ENCODE peak calls at places on chromosomes 3 and 15, in five cellular contexts. One of them, this sample, is unnamed.

GRCh38 chr15:76905013-76905839 is at the start of gene SCAPER:
- DNase-seq in C1 segment of cervical spinal cord: peak
- DNase-seq in ELF-1: peak
- DNase-seq in Peyer's patch: peak
- DNase-seq in cardiac fibroblast: peak
- DNase-seq in this sample: peak

GRCh38 chr3:127175272-127175671 is 17.7 kb upstream of the PRR23E start:
- DNase-seq in C1 segment of cervical spinal cord: no peak
- DNase-seq in ELF-1: no peak
- DNase-seq in Peyer's patch: no peak
- DNase-seq in cardiac fibroblast: no peak
- DNase-seq in this sample: no peak

GRCh38 chr3:43523454-43524053 is 98.3 kb downstream of the ANO10 start:
- DNase-seq in C1 segment of cervical spinal cord: no peak
- DNase-seq in ELF-1: no peak
- DNase-seq in Peyer's patch: no peak
- DNase-seq in cardiac fibroblast: no peak
- DNase-seq in this sample: no peak

GRCh38 chr3:197854596-197855343 is 63.7 kb downstream of the LRCH3 start:
- DNase-seq in C1 segment of cervical spinal cord: no peak
- DNase-seq in ELF-1: peak
- DNase-seq in Peyer's patch: no peak
- DNase-seq in cardiac fibroblast: peak
- DNase-seq in this sample: no peak

GRCh38 chr3:185558395-185558794 is 6.0 kb upstream of the LIPH start:
- DNase-seq in C1 segment of cervical spinal cord: no peak
- DNase-seq in ELF-1: no peak
- DNase-seq in Peyer's patch: peak
- DNase-seq in cardiac fibroblast: no peak
- DNase-seq in this sample: no peak

GRCh38 chr3:128506721-128507120 is 13.7 kb upstream of the GATA2 start:
- DNase-seq in C1 segment of cervical spinal cord: no peak
- DNase-seq in ELF-1: no peak
- DNase-seq in Peyer's patch: no peak
- DNase-seq in cardiac fibroblast: no peak
- DNase-seq in this sample: no peak

GRCh38 chr3:183826448-183826847 is 1.1 kb upstream of the MAP6D1 start:
- DNase-seq in C1 segment of cervical spinal cord: no peak
- DNase-seq in ELF-1: no peak
- DNase-seq in Peyer's patch: no peak
- DNase-seq in cardiac fibroblast: no peak
- DNase-seq in this sample: peak

GRCh38 chr3:157585386-157585785 is 82.2 kb upstream of the VEPH1 start:
- DNase-seq in C1 segment of cervical spinal cord: no peak
- DNase-seq in ELF-1: no peak
- DNase-seq in Peyer's patch: no peak
- DNase-seq in cardiac fibroblast: no peak
- DNase-seq in this sample: no peak

GRCh38 chr3:66747251-66747650 is 246.4 kb upstream of the LRIG1 start:
- DNase-seq in C1 segment of cervical spinal cord: no peak
- DNase-seq in ELF-1: no peak
- DNase-seq in Peyer's patch: no peak
- DNase-seq in cardiac fibroblast: no peak
- DNase-seq in this sample: no peak

GRCh38 chr3:38648024-38648658 is 1.3 kb downstream of the SCN5A start:
- DNase-seq in C1 segment of cervical spinal cord: no peak
- DNase-seq in ELF-1: no peak
- DNase-seq in Peyer's patch: no peak
- DNase-seq in cardiac fibroblast: no peak
- DNase-seq in this sample: no peak

GRCh38 chr3:143525408-143525807 is 322.9 kb downstream of the SLC9A9 start:
- DNase-seq in C1 segment of cervical spinal cord: no peak
- DNase-seq in ELF-1: no peak
- DNase-seq in Peyer's patch: no peak
- DNase-seq in cardiac fibroblast: peak
- DNase-seq in this sample: no peak

GRCh38 chr15:56102401-56102800 is 109.0 kb upstream of the NEDD4 start:
- DNase-seq in C1 segment of cervical spinal cord: no peak
- DNase-seq in ELF-1: no peak
- DNase-seq in Peyer's patch: no peak
- DNase-seq in cardiac fibroblast: no peak
- DNase-seq in this sample: no peak

GRCh38 chr15:35427091-35427490 is 118.9 kb downstream of the DPH6 start:
- DNase-seq in C1 segment of cervical spinal cord: no peak
- DNase-seq in ELF-1: no peak
- DNase-seq in Peyer's patch: no peak
- DNase-seq in cardiac fibroblast: peak
- DNase-seq in this sample: no peak

GRCh38 chr3:136671921-136672320 is 80.3 kb downstream of the STAG1 start:
- DNase-seq in C1 segment of cervical spinal cord: no peak
- DNase-seq in ELF-1: no peak
- DNase-seq in Peyer's patch: no peak
- DNase-seq in cardiac fibroblast: peak
- DNase-seq in this sample: no peak

GRCh38 chr15:30922469-30923311 is 19.0 kb downstream of the FAN1 start:
- DNase-seq in C1 segment of cervical spinal cord: peak
- DNase-seq in ELF-1: peak
- DNase-seq in Peyer's patch: no peak
- DNase-seq in cardiac fibroblast: peak
- DNase-seq in this sample: no peak

GRCh38 chr15:99476413-99477222 is 89.2 kb upstream of the MEF2A start:
- DNase-seq in C1 segment of cervical spinal cord: no peak
- DNase-seq in ELF-1: no peak
- DNase-seq in Peyer's patch: peak
- DNase-seq in cardiac fibroblast: peak
- DNase-seq in this sample: peak

GRCh38 chr3:186826316-186826977 is 16.1 kb upstream of the ADIPOQ start:
- DNase-seq in C1 segment of cervical spinal cord: no peak
- DNase-seq in ELF-1: no peak
- DNase-seq in Peyer's patch: peak
- DNase-seq in cardiac fibroblast: no peak
- DNase-seq in this sample: peak

GRCh38 chr3:197595470-197596185 is 39.9 kb upstream of the BDH1 start:
- DNase-seq in C1 segment of cervical spinal cord: no peak
- DNase-seq in ELF-1: no peak
- DNase-seq in Peyer's patch: no peak
- DNase-seq in cardiac fibroblast: no peak
- DNase-seq in this sample: no peak

GRCh38 chr15:98954411-98954810 is 53.2 kb downstream of the PGPEP1L start:
- DNase-seq in C1 segment of cervical spinal cord: peak
- DNase-seq in ELF-1: no peak
- DNase-seq in Peyer's patch: peak
- DNase-seq in cardiac fibroblast: peak
- DNase-seq in this sample: no peak

GRCh38 chr15:28133281-28133680 is 34.2 kb upstream of the OCA2 start:
- DNase-seq in C1 segment of cervical spinal cord: no peak
- DNase-seq in ELF-1: no peak
- DNase-seq in Peyer's patch: no peak
- DNase-seq in cardiac fibroblast: no peak
- DNase-seq in this sample: no peak

GRCh38 chr3:124442463-124442862 is 287.8 kb upstream of the UMPS start:
- DNase-seq in C1 segment of cervical spinal cord: no peak
- DNase-seq in ELF-1: no peak
- DNase-seq in Peyer's patch: no peak
- DNase-seq in cardiac fibroblast: no peak
- DNase-seq in this sample: no peak

GRCh38 chr3:156251424-156251823 is 131.0 kb downstream of the KCNAB1 start:
- DNase-seq in C1 segment of cervical spinal cord: no peak
- DNase-seq in ELF-1: no peak
- DNase-seq in Peyer's patch: no peak
- DNase-seq in cardiac fibroblast: no peak
- DNase-seq in this sample: no peak

GRCh38 chr3:58707390-58707930 is 40.9 kb upstream of the FAM3D start:
- DNase-seq in C1 segment of cervical spinal cord: no peak
- DNase-seq in ELF-1: no peak
- DNase-seq in Peyer's patch: no peak
- DNase-seq in cardiac fibroblast: no peak
- DNase-seq in this sample: no peak

GRCh38 chr3:194446172-194446571 is 40.6 kb downstream of the ATP13A3 start:
- DNase-seq in C1 segment of cervical spinal cord: no peak
- DNase-seq in ELF-1: no peak
- DNase-seq in Peyer's patch: no peak
- DNase-seq in cardiac fibroblast: no peak
- DNase-seq in this sample: no peak

GRCh38 chr15:71725215-71725955 is 85.0 kb upstream of the NR2E3 start:
- DNase-seq in C1 segment of cervical spinal cord: no peak
- DNase-seq in ELF-1: no peak
- DNase-seq in Peyer's patch: no peak
- DNase-seq in cardiac fibroblast: peak
- DNase-seq in this sample: no peak

GRCh38 chr3:153970735-153971347 is 150.3 kb upstream of the ARHGEF26 start:
- DNase-seq in C1 segment of cervical spinal cord: no peak
- DNase-seq in ELF-1: no peak
- DNase-seq in Peyer's patch: no peak
- DNase-seq in cardiac fibroblast: peak
- DNase-seq in this sample: no peak

GRCh38 chr3:129985113-129985512 is 10.6 kb downstream of the TRH start:
- DNase-seq in C1 segment of cervical spinal cord: no peak
- DNase-seq in ELF-1: no peak
- DNase-seq in Peyer's patch: no peak
- DNase-seq in cardiac fibroblast: no peak
- DNase-seq in this sample: peak